ENCODE peak calls at places on chromosome 4, in nine cellular contexts. C is A549, Y is esophagus muscularis mucosa, H is testis, R is IMR-90, S is adrenal gland, T is uterus, B is ovary, X is suprapubic skin. U is an unnamed sample.

GRCh38 chr4:971670-972500 is 1.5 kb downstream of the DGKQ start:
- DNase-seq in H (no peak), T (no peak), Y (no peak), C (no peak), S (no peak), B (no peak), X (no peak), R (no peak), U (peak)

GRCh38 chr4:87375719-87376291 is 15.2 kb downstream of the HSD17B11 start:
- DNase-seq in R (peak), T (no peak), H (peak), B (peak), S (peak), X (no peak), C (no peak), Y (no peak), U (peak)

GRCh38 chr4:147060171-147060931 is 114.7 kb upstream of the TTC29 start:
- DNase-seq in X (no peak), B (no peak), H (peak), S (no peak), T (peak), Y (no peak), R (peak), C (no peak), U (no peak)

GRCh38 chr4:62709618-62710252 is 1509.6 kb downstream of the ADGRL3 start:
- DNase-seq in R (peak), T (no peak), B (no peak), Y (no peak), S (no peak), C (no peak), X (no peak), H (peak), U (no peak)

GRCh38 chr4:98506462-98507132 is 151.8 kb downstream of the TSPAN5 start:
- DNase-seq in T (no peak), S (no peak), H (no peak), X (no peak), B (no peak), C (peak), Y (no peak), R (no peak), U (no peak)

GRCh38 chr4:124710253-124710849 is 2.2 kb downstream of the ANKRD50 start:
- DNase-seq in C (no peak), B (no peak), H (no peak), X (no peak), T (no peak), Y (no peak), S (no peak), R (peak), U (no peak)

GRCh38 chr4:113069212-113069892 is 19.9 kb downstream of the ANK2 start:
- DNase-seq in R (no peak), S (peak), H (no peak), X (no peak), T (no peak), Y (no peak), C (no peak), B (no peak), U (no peak)

GRCh38 chr4:80266267-80266901 is at the start of gene FGF5:
- DNase-seq in R (peak), H (peak), X (no peak), Y (no peak), S (no peak), C (no peak), B (peak), T (peak), U (no peak)

GRCh38 chr4:7358100-7358735 is 76.5 kb downstream of the PSAPL1 start:
- DNase-seq in T (peak), S (peak), R (peak), B (peak), Y (no peak), H (no peak), C (peak), X (no peak), U (no peak)

GRCh38 chr4:112910109-112910736 is 139.2 kb upstream of the ANK2 start:
- DNase-seq in Y (no peak), H (no peak), X (no peak), R (peak), T (no peak), C (no peak), B (peak), S (peak), U (no peak)

GRCh38 chr4:187128226-187128625 is 404.6 kb upstream of the FAT1 start:
- DNase-seq in H (no peak), B (no peak), Y (no peak), C (no peak), T (no peak), R (peak), X (no peak), S (no peak), U (no peak)

GRCh38 chr4:184851200-184851541 is 25.4 kb upstream of the ACSL1 start:
- DNase-seq in S (peak), Y (no peak), B (no peak), X (no peak), H (peak), T (no peak), R (no peak), C (no peak), U (no peak)

GRCh38 chr4:101958547-101958946 is 168.0 kb downstream of the BANK1 start:
- DNase-seq in H (no peak), B (no peak), S (no peak), R (no peak), Y (no peak), C (no peak), T (no peak), X (no peak), U (no peak)

GRCh38 chr4:109921384-109921808 is 8.7 kb downstream of the EGF start:
- DNase-seq in H (no peak), Y (no peak), X (no peak), C (peak), B (no peak), T (no peak), R (peak), S (no peak), U (no peak)

GRCh38 chr4:67320645-67321044 is 224.7 kb downstream of the CENPC start:
- DNase-seq in T (no peak), H (no peak), B (no peak), R (no peak), C (no peak), Y (no peak), X (no peak), S (no peak), U (no peak)

GRCh38 chr4:151227731-151228130 is 49.2 kb upstream of the PRSS48 start:
- DNase-seq in C (no peak), T (peak), H (peak), X (peak), B (peak), Y (peak), S (no peak), R (peak), U (no peak)

GRCh38 chr4:152398060-152398459 is 137.8 kb downstream of the FBXW7 start:
- DNase-seq in T (no peak), H (no peak), B (no peak), Y (no peak), S (no peak), X (no peak), C (no peak), R (peak), U (no peak)

GRCh38 chr4:173469622-173470021 is 60.4 kb downstream of the HAND2 start:
- DNase-seq in R (no peak), C (no peak), T (no peak), H (peak), S (no peak), Y (no peak), X (no peak), B (no peak), U (no peak)

GRCh38 chr4:185143596-185143969 is 517 bp downstream of the SLC25A4 start:
- DNase-seq in C (no peak), Y (no peak), H (peak), X (no peak), B (peak), S (peak), T (peak), R (peak), U (peak)

GRCh38 chr4:149706942-149707341 is 108.7 kb downstream of the IQCM start:
- DNase-seq in R (peak), C (no peak), S (no peak), T (no peak), B (no peak), H (no peak), X (no peak), Y (no peak), U (no peak)

GRCh38 chr4:53321151-53321987 is 44.5 kb downstream of the SCFD2 start:
- DNase-seq in R (peak), Y (no peak), H (no peak), C (no peak), B (no peak), X (no peak), T (no peak), S (no peak), U (no peak)

GRCh38 chr4:40918330-40918729 is 168.6 kb downstream of the NSUN7 start:
- DNase-seq in B (peak), R (peak), S (peak), X (no peak), H (peak), T (peak), Y (no peak), C (no peak), U (no peak)

GRCh38 chr4:128524311-128524710 is 236.7 kb upstream of the PGRMC2 start:
- DNase-seq in C (peak), R (peak), B (no peak), H (no peak), T (peak), X (no peak), Y (no peak), S (peak), U (no peak)

GRCh38 chr4:152255437-152255836 is 280.5 kb downstream of the FBXW7 start:
- DNase-seq in X (no peak), T (no peak), H (no peak), C (no peak), Y (peak), S (no peak), R (peak), B (no peak), U (peak)

GRCh38 chr4:23903859-23904438 is 14.1 kb upstream of the PPARGC1A start:
- DNase-seq in T (no peak), S (no peak), X (no peak), B (no peak), Y (no peak), R (no peak), H (no peak), C (no peak), U (no peak)

GRCh38 chr4:103410401-103410800 is 212.3 kb upstream of the CENPE start:
- DNase-seq in X (no peak), C (no peak), S (no peak), B (no peak), H (no peak), R (no peak), Y (no peak), T (no peak), U (no peak)

GRCh38 chr4:187027231-187027760 is 303.6 kb upstream of the FAT1 start:
- DNase-seq in H (no peak), C (no peak), X (no peak), B (no peak), T (no peak), Y (no peak), S (no peak), R (peak), U (no peak)

GRCh38 chr4:169621754-169622481 is 1.5 kb downstream of the CLCN3 start:
- DNase-seq in H (no peak), T (no peak), C (peak), R (peak), S (no peak), Y (no peak), X (no peak), B (no peak), U (no peak)

GRCh38 chr4:159520074-159520473 is 417.2 kb downstream of the RAPGEF2 start:
- DNase-seq in R (no peak), X (no peak), H (no peak), T (no peak), C (no peak), Y (no peak), S (no peak), B (no peak), U (no peak)

GRCh38 chr4:140567722-140568121 is 1.0 kb downstream of the UCP1 start:
- DNase-seq in H (peak), B (no peak), T (no peak), Y (no peak), X (no peak), S (no peak), C (no peak), R (no peak), U (no peak)

GRCh38 chr4:134024251-134024650 is 177.3 kb downstream of the PABPC4L start:
- DNase-seq in Y (no peak), T (no peak), S (no peak), H (no peak), R (no peak), B (no peak), X (no peak), C (no peak), U (no peak)

GRCh38 chr4:105129286-105129685 is 17.4 kb upstream of the TET2 start:
- DNase-seq in R (no peak), H (no peak), Y (no peak), T (no peak), B (no peak), S (no peak), X (no peak), C (no peak), U (no peak)

GRCh38 chr4:3685081-3685645 is 81.0 kb upstream of the ADRA2C start:
- DNase-seq in S (no peak), C (no peak), X (peak), T (no peak), Y (no peak), R (no peak), H (no peak), B (no peak), U (peak)
- H3K27ac ChIP-seq in S (no peak), C (no peak), X (no peak), T (no peak), Y (no peak), R (no peak), H (no peak), B (no peak), U (no peak)

GRCh38 chr4:54378461-54378860 is 149.4 kb downstream of the PDGFRA start:
- DNase-seq in S (no peak), H (no peak), B (no peak), T (no peak), X (no peak), R (peak), Y (no peak), C (no peak), U (no peak)
- TF ChIP-seq POLR2A in S (no peak), H (no peak), B (no peak), T (no peak), X (no peak), R (no peak), Y (no peak), C (no peak), U (no peak)

DNA sequence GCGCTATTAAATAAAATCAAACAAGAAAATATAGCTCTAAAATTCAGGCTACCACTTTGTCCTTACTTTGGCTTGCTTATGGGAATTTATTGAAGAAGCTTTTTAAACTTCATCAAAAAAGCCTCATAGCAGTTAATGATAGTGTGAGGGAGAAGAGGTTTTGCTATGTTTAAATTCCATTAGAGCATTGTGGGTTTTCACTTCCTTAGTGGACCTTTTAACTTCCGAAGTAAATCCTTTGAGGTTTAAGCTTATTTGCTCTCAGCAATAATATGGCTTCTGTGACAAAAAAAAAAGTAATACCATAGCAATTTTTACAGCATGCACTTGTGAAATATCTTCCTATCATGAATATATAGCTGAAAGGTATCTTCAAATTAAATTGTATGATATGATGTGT is 120.2 kb upstream of the NDST4 start:
- DNase-seq in Y (no peak), R (no peak), T (no peak), X (no peak), S (no peak), C (no peak), B (no peak), H (no peak), U (no peak)
- H3K27ac ChIP-seq in Y (no peak), R (no peak), T (no peak), X (no peak), S (no peak), C (no peak), B (no peak), H (no peak), U (no peak)

GRCh38 chr4:119025916-119026661 is 109.5 kb upstream of the MYOZ2 start:
- DNase-seq in T (peak), H (no peak), C (peak), Y (no peak), X (no peak), R (peak), S (peak), B (peak), U (no peak)
- TF ChIP-seq POLR2A in T (peak), H (no peak), C (no peak), Y (no peak), X (no peak), R (no peak), S (no peak), B (peak), U (no peak)

GRCh38 chr4:17335371-17335770 is 176.5 kb downstream of the QDPR start:
- DNase-seq in C (no peak), R (no peak), T (no peak), Y (peak), H (no peak), S (no peak), B (no peak), X (no peak), U (no peak)

GRCh38 chr4:17339376-17339775 is 172.5 kb downstream of the QDPR start:
- DNase-seq in R (no peak), S (no peak), H (no peak), T (no peak), X (no peak), C (no peak), Y (no peak), B (no peak), U (no peak)

GRCh38 chr4:17336524-17336941 is 175.4 kb downstream of the QDPR start:
- DNase-seq in R (peak), S (peak), Y (peak), C (no peak), B (peak), H (no peak), T (no peak), X (no peak), U (peak)

GRCh38 chr4:17336986-17337385 is 174.9 kb downstream of the QDPR start:
- DNase-seq in B (no peak), T (no peak), Y (no peak), C (no peak), X (no peak), H (no peak), R (no peak), S (no peak), U (no peak)

DNA sequence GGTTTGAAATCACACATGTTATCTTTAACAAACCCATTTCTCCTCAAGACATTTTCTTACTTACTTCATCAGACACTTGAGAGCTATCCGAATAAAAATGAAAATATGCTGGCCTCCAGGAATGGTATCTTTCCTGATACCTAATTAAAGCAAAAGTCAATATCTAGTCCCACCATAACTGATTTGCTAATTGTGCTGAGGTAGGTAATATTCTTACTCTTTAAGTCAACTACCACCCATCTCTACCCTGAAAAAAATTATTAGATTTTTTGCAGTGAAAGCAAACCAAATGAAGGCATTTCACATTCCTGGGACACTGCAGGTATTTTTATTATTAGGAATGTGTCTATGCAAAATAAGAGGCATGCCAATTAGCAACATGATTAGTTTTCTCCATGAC is 175.8 kb downstream of the QDPR start:
- DNase-seq in X (no peak), B (no peak), C (no peak), S (no peak), Y (no peak), T (no peak), R (no peak), H (no peak), U (no peak)
- H3K27ac ChIP-seq in X (no peak), B (no peak), C (no peak), S (no peak), Y (no peak), T (peak), R (no peak), H (no peak), U (no peak)

GRCh38 chr4:138217567-138217966 is 24.6 kb downstream of the SLC7A11 start:
- DNase-seq in B (no peak), Y (no peak), H (no peak), T (no peak), C (no peak), S (no peak), X (no peak), R (no peak), U (no peak)
- TF ChIP-seq POLR2A in B (no peak), Y (no peak), H (no peak), T (no peak), C (no peak), S (no peak), X (no peak), R (no peak), U (no peak)

U was measured in Peyer's patch.